ENCODE peak calls at places on chromosomes 11 and 22, in five cellular contexts. Z is IMR-90, P is fibroblast of mammary gland, R is nucleus accumbens, F is astrocyte of the spinal cord. Y is an unnamed sample.

GRCh38 chr11:69253028-69253427 is 40.9 kb upstream of the MYEOV start:
- DNase-seq in P (peak; percentile 80), Z (peak; percentile 73), F (peak; percentile 37), R (no peak), Y (peak; percentile 84)

GRCh38 chr11:123567466-123567865 is 87.0 kb downstream of the SCN3B start:
- DNase-seq in P (no peak), Z (no peak), R (peak; percentile 26), F (no peak), Y (no peak)

GRCh38 chr11:111765320-111765983 is 737 bp downstream of the PPP2R1B start:
- DNase-seq in R (no peak), F (peak; percentile 31), P (peak; percentile 10), Z (no peak), Y (peak; percentile 29)

GRCh38 chr11:27718346-27718852 is 18.1 kb upstream of the BDNF start:
- DNase-seq in F (peak; percentile 95), P (peak; percentile 61), Z (peak; percentile 95), R (peak; percentile 34), Y (peak; percentile 93)

GRCh38 chr22:47328550-47329243 is 566.2 kb downstream of the TBC1D22A start:
- DNase-seq in F (peak; percentile 97), P (peak; percentile 97), R (no peak), Z (peak; percentile 96), Y (peak; percentile 71)

GRCh38 chr11:45766469-45766868 is 38.5 kb upstream of the SLC35C1 start:
- DNase-seq in Z (no peak), F (no peak), R (no peak), P (no peak), Y (no peak)

GRCh38 chr11:72144807-72145565 is 9.5 kb downstream of the FOLR3 start:
- DNase-seq in P (peak; percentile 74), F (peak; percentile 36), Z (peak; percentile 87), R (no peak), Y (peak; percentile 99)

GRCh38 chr22:40313007-40313406 is 33.3 kb upstream of the ADSL start:
- DNase-seq in P (peak; percentile 31), R (no peak), Z (no peak), F (no peak), Y (no peak)

GRCh38 chr11:22920939-22921565 is 60.8 kb upstream of the CCDC179 start:
- DNase-seq in P (peak; percentile 43), R (no peak), F (peak; percentile 57), Z (peak; percentile 76), Y (peak; percentile 66)

GRCh38 chr11:11451501-11452005 is 98.5 kb upstream of the CSNK2A3 start:
- DNase-seq in Z (peak; percentile 24), P (no peak), F (no peak), R (no peak), Y (no peak)

GRCh38 chr11:45025716-45026492 is 75.2 kb upstream of the TP53I11 start:
- DNase-seq in Z (peak; percentile 22), F (no peak), R (no peak), P (peak; percentile 36), Y (no peak)

GRCh38 chr11:128042290-128042751 is 545.0 kb downstream of the ETS1 start:
- DNase-seq in P (no peak), F (no peak), R (no peak), Z (no peak), Y (no peak)

GRCh38 chr11:31813242-31813960 is 2.3 kb upstream of the PAX6 start:
- DNase-seq in Z (no peak), R (no peak), F (no peak), P (no peak), Y (peak; percentile 42)

GRCh38 chr11:77287136-77287535 is 14.3 kb downstream of the GDPD4 start:
- DNase-seq in R (no peak), F (peak; percentile 7), P (peak; percentile 57), Z (peak; percentile 26), Y (peak; percentile 37)

GRCh38 chr22:25064894-25065560 is 112.5 kb downstream of the KIAA1671 start:
- DNase-seq in F (no peak), Z (no peak), P (no peak), R (no peak), Y (no peak)

GRCh38 chr11:106127604-106128003 is 50.1 kb downstream of the AASDHPPT start:
- DNase-seq in P (no peak), Z (no peak), R (no peak), F (no peak), Y (no peak)

GRCh38 chr11:118625976-118626375 is 18.6 kb downstream of the PHLDB1 start:
- DNase-seq in Z (no peak), P (no peak), F (no peak), R (no peak), Y (no peak)

GRCh38 chr22:25437414-25438160 is 126.9 kb upstream of the GRK3 start:
- DNase-seq in P (no peak), Z (no peak), R (no peak), F (no peak), Y (no peak)

GRCh38 chr22:30129636-30130035 is 49.4 kb downstream of the HORMAD2 start:
- DNase-seq in P (no peak), Z (no peak), R (no peak), F (no peak), Y (no peak)

GRCh38 chr11:85440273-85440672 is 186.9 kb downstream of the DLG2 start:
- DNase-seq in R (no peak), F (no peak), P (no peak), Z (no peak), Y (no peak)

GRCh38 chr22:36904260-36904659 is 9.2 kb upstream of the CSF2RB start:
- DNase-seq in Z (no peak), F (no peak), P (no peak), R (no peak), Y (no peak)

Y was measured in ELR.